ENCODE peak calls at places on chromosomes 5 and 9, in four cellular contexts. Z is body of pancreas, O is gastrocnemius medialis, K is HAP-1. R is an unnamed sample.

GRCh38 chr5:170307575-170308465 is 10.2 kb upstream of the LCP2 start:
- DNase-seq in K (no peak), O (peak), Z (peak), R (peak)

GRCh38 chr5:124839371-124839998 is 93.0 kb upstream of the ZNF608 start:
- DNase-seq in O (no peak), K (peak), Z (no peak), R (no peak)

GRCh38 chr5:107985144-107985543 is 314.4 kb upstream of the EFNA5 start:
- DNase-seq in Z (peak), K (no peak), O (peak), R (no peak)

GRCh38 chr9:24351258-24351657 is 194.4 kb downstream of the IZUMO3 start:
- DNase-seq in Z (no peak), O (no peak), K (no peak), R (no peak)

GRCh38 chr5:56124885-56125250 is 108.3 kb downstream of the ANKRD55 start:
- DNase-seq in K (no peak), O (no peak), Z (no peak), R (no peak)

GRCh38 chr5:75007537-75007847 is 44.9 kb downstream of the GCNT4 start:
- DNase-seq in O (no peak), K (peak), Z (no peak), R (no peak)

GRCh38 chr9:132181796-132182521 is 20.1 kb downstream of the NTNG2 start:
- DNase-seq in K (peak), Z (no peak), O (no peak), R (no peak)

GRCh38 chr5:62152394-62153123 is 153.4 kb upstream of the KIF2A start:
- DNase-seq in Z (no peak), O (no peak), K (no peak), R (no peak)

GRCh38 chr5:68215888-68216736 is 556 bp downstream of the PIK3R1 start:
- DNase-seq in K (peak), Z (peak), O (peak), R (peak)

GRCh38 chr5:91240175-91240574 is 142.9 kb downstream of the ARRDC3 start:
- DNase-seq in K (no peak), O (no peak), Z (no peak), R (no peak)

GRCh38 chr9:135060461-135061116 is 26.9 kb upstream of the OLFM1 start:
- DNase-seq in O (no peak), K (no peak), Z (no peak), R (no peak)

GRCh38 chr5:103669615-103670014 is 107.0 kb upstream of the NUDT12 start:
- DNase-seq in Z (peak), K (no peak), O (no peak), R (no peak)

GRCh38 chr5:3129252-3129651 is 377.8 kb upstream of the IRX2 start:
- DNase-seq in Z (no peak), O (no peak), K (no peak), R (no peak)

GRCh38 chr5:1936901-1937300 is 54.2 kb upstream of the IRX4 start:
- DNase-seq in K (no peak), Z (no peak), O (no peak), R (no peak)

GRCh38 chr5:37251673-37252072 is 2.5 kb upstream of the CPLANE1 start:
- DNase-seq in O (no peak), K (no peak), Z (no peak), R (no peak)

GRCh38 chr5:177369913-177370487 is 12.3 kb downstream of the RGS14 start:
- DNase-seq in O (peak), K (no peak), Z (peak), R (no peak)

GRCh38 chr5:138964547-138965174 is 89.5 kb upstream of the LRRTM2 start:
- DNase-seq in O (no peak), Z (no peak), K (peak), R (no peak)

GRCh38 chr9:78697653-78698052 is 400.7 kb downstream of the PSAT1 start:
- DNase-seq in Z (no peak), K (no peak), O (no peak), R (no peak)

GRCh38 chr9:34096751-34097150 is 29.7 kb downstream of the DCAF12 start:
- DNase-seq in K (no peak), O (no peak), Z (no peak), R (no peak)

GRCh38 chr5:102306121-102306520 is 10.0 kb upstream of the SLCO4C1 start:
- DNase-seq in K (no peak), O (no peak), Z (no peak), R (no peak)

GRCh38 chr5:1005904-1006655 is 2.5 kb upstream of the NKD2 start:
- DNase-seq in Z (no peak), K (no peak), O (peak), R (peak)

GRCh38 chr9:74736635-74737034 is 151.1 kb downstream of the TRPM6 start:
- DNase-seq in K (no peak), Z (no peak), O (no peak), R (no peak)

GRCh38 chr5:159049844-159050318 is 49.8 kb downstream of the EBF1 start:
- DNase-seq in Z (no peak), K (no peak), O (no peak), R (no peak)

GRCh38 chr9:138042146-138042545 is 164.6 kb downstream of the CACNA1B start:
- DNase-seq in O (no peak), Z (no peak), K (no peak), R (no peak)

GRCh38 chr5:153719324-153719723 is 228.9 kb downstream of the GRIA1 start:
- DNase-seq in Z (no peak), O (no peak), K (no peak), R (no peak)

GRCh38 chr5:1465117-1465516 is 19.9 kb upstream of the SLC6A3 start:
- DNase-seq in Z (no peak), O (no peak), K (no peak), R (no peak)

DNA sequence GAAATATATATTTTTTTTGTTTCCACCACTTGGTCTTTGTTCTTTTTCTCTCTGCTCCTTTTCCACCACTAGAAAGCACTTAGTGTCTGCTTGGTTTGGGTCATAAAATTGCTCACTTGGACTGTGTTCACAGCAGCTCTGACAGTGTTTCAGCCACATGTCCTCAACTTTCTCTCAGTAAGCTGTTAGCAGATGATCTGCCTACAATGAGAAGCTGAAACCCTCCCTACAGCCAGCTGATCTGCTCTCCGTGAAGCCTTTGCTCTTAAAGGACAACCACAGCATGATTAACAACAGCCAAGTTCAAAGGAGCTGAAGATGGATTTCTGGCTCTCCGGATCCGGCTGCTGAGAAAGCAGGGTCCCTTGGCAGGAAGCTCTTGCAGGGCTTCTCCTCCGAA is 31.6 kb downstream of the PRLR start:
- DNase-seq in Z (no peak), K (no peak), O (no peak), R (no peak)
- H3K4me3 ChIP-seq in Z (no peak), K (no peak), O (no peak), R (no peak)

GRCh38 chr9:126144215-126144614 is 182.4 kb upstream of the MVB12B start:
- DNase-seq in O (no peak), Z (no peak), K (no peak), R (no peak)
- H3K4me3 ChIP-seq in O (no peak), Z (no peak), K (no peak), R (no peak)

GRCh38 chr9:110125763-110126351 is 82.1 kb downstream of the C9orf152 start:
- DNase-seq in Z (no peak), O (no peak), K (no peak), R (no peak)
- H3K4me3 ChIP-seq in Z (no peak), O (peak), K (no peak), R (peak)

GRCh38 chr5:87399720-87400119 is 13.0 kb downstream of the CCNH start:
- DNase-seq in Z (no peak), O (no peak), K (no peak), R (no peak)
- H3K4me3 ChIP-seq in Z (no peak), O (no peak), K (no peak), R (no peak)

GRCh38 chr5:116778611-116779010 is 204.0 kb upstream of the SEMA6A start:
- DNase-seq in K (peak), O (no peak), Z (no peak), R (no peak)

GRCh38 chr5:116773926-116774325 is 199.3 kb upstream of the SEMA6A start:
- DNase-seq in O (no peak), Z (no peak), K (no peak), R (no peak)

GRCh38 chr5:116779846-116780245 is 205.2 kb upstream of the SEMA6A start:
- DNase-seq in K (no peak), O (no peak), Z (no peak), R (no peak)

GRCh38 chr5:116772152-116772501 is 197.5 kb upstream of the SEMA6A start:
- DNase-seq in K (no peak), Z (no peak), O (no peak), R (no peak)

DNA sequence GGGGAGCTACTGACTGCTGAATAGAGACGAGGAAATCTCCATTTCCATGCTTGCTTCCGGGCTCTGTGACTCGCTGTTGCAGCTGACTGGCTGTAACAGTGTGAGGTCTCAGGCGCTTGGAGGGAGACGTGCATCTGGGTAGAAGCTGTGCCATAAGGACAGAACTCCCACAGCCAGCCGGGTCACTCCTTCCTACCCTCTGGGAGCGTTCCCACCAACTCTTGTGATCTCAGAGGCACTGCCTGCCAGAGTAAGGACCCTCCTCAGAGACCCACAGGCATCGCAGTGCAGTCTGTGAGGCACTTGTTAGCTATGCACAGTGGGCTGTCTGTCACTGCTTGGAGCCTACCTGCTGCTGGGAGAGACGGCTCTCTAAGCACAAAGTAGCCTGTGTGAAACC is 203.4 kb upstream of the SEMA6A start:
- DNase-seq in Z (peak), K (no peak), O (no peak), R (no peak)
- H3K4me3 ChIP-seq in Z (no peak), K (no peak), O (no peak), R (no peak)

GRCh38 chr9:75891277-75892167 is 1.0 kb downstream of the PCSK5 start:
- DNase-seq in K (no peak), O (no peak), Z (peak), R (peak)

GRCh38 chr9:75895112-75895511 is 4.6 kb downstream of the PCSK5 start:
- DNase-seq in O (no peak), Z (no peak), K (no peak), R (no peak)

GRCh38 chr9:75892168-75892901 is 1.9 kb downstream of the PCSK5 start:
- DNase-seq in K (no peak), Z (peak), O (no peak), R (peak)

GRCh38 chr9:75890541-75891276 is at the start of gene PCSK5:
- DNase-seq in K (peak), Z (peak), O (peak), R (peak)

GRCh38 chr9:75893096-75893495 is 2.6 kb downstream of the PCSK5 start:
- DNase-seq in O (no peak), K (no peak), Z (no peak), R (no peak)
- H3K4me3 ChIP-seq in O (peak), K (no peak), Z (no peak), R (peak)

GRCh38 chr9:127935765-127936221 is 1.9 kb downstream of the DPM2 start:
- DNase-seq in O (no peak), K (no peak), Z (no peak), R (no peak)

GRCh38 chr9:127934986-127935385 is 2.7 kb downstream of the DPM2 start:
- DNase-seq in K (no peak), O (no peak), Z (no peak), R (no peak)

GRCh38 chr9:127937383-127938297 is at the start of gene DPM2:
- DNase-seq in Z (peak), K (peak), O (peak), R (peak)

GRCh38 chr9:127937046-127937382 is 640 bp downstream of the DPM2 start:
- DNase-seq in K (no peak), Z (no peak), O (no peak), R (no peak)

DNA sequence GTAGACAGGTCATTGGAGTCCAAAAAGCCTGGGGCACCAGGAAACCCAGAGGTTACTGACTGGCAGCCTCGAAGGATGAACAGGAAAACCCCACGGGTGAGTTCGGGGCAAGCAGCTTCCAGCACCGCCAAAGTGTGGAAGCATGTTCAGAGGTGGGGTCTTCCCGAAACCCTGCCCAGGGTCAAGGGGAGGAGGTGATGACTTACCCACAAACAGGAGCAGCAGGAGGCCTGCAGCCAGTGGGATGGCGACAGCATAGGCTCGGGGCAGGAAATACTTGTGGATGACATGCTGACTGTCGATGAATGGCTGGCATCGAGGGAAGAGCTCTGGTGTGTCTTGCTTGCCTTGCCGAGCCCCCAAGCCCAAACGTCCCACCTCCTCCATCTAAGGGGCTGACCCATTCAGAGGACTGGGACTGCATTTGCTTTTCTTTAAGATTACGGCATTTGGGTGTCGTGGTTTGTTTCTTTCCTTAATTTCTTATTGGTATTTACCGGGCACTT is 1.3 kb downstream of the DPM2 start:
- DNase-seq in K (no peak), O (no peak), Z (no peak), R (no peak)
- H3K4me3 ChIP-seq in K (peak), O (peak), Z (no peak), R (peak)

GRCh38 chr9:91884153-91884552 is 65.9 kb downstream of the ROR2 start:
- DNase-seq in O (no peak), K (no peak), Z (no peak), R (no peak)

GRCh38 chr9:91883503-91883902 is 66.5 kb downstream of the ROR2 start:
- DNase-seq in O (no peak), Z (no peak), K (no peak), R (no peak)

GRCh38 chr9:91884746-91885687 is 65.0 kb downstream of the ROR2 start:
- DNase-seq in Z (no peak), K (no peak), O (no peak), R (peak)

GRCh38 chr9:91886433-91887031 is 63.5 kb downstream of the ROR2 start:
- DNase-seq in O (no peak), K (no peak), Z (no peak), R (no peak)

DNA sequence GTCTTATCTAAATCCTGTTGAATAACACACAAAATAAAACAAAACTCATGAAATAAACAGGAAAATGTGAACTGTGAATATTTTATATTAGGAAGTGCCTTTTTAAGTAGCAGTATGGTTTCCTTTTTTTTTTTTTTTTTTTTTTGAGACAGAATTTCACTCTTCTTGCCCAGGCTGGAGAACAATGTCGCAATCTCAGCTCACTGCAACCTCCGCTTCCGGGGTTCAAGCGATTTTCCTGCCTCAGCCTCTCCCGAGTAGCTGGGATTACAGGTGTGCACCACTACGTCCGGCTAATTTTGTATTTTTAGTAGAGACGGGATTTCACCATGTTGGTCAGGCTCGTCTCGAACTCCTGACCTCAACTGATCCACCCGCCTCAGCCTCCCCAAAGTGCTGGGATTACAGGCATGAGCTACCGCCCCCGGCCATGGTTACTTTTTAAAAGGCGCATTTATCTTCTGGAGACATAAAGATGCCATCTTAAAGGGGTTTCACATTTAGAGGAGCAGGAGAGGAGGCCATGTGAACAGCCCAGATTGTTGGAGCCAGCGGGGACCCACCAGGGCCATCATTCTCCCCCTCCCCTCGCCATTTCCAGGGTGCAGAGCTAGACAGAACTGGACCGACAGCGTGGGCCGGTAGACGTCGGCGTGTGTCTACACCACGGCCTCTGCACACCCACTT is 64.1 kb downstream of the ROR2 start:
- DNase-seq in K (no peak), Z (no peak), O (no peak), R (no peak)
- H3K4me3 ChIP-seq in K (no peak), Z (no peak), O (no peak), R (no peak)